ENCODE peak calls at places on chromosomes 13 and 19, in nine cellular contexts. One of them, this sample, is unnamed.

GRCh38 chr19:18488838-18489626 is 32.8 kb downstream of the ELL start:
- DNase-seq in MCF 10A: peak; percentile 33
- DNase-seq in left colon: peak; percentile 55
- DNase-seq in astrocyte of the cerebellum: no peak
- DNase-seq in nephron progenitor cell: peak; percentile 70
- DNase-seq in activated CD8-positive, alpha-beta memory T cell treated with anti-CD3 and anti-CD28 coated beads for 4 hours: no peak
- DNase-seq in cardiac fibroblast: no peak
- DNase-seq in T-helper 17 cell: no peak
- DNase-seq in M059J: no peak
- DNase-seq in this sample: no peak

GRCh38 chr13:59424661-59425060 is 739.1 kb downstream of the DIAPH3 start:
- DNase-seq in M059J: peak; percentile 44
- DNase-seq in cardiac fibroblast: peak; percentile 88
- DNase-seq in T-helper 17 cell: no peak
- DNase-seq in left colon: no peak
- DNase-seq in astrocyte of the cerebellum: no peak
- DNase-seq in MCF 10A: no peak
- DNase-seq in activated CD8-positive, alpha-beta memory T cell treated with anti-CD3 and anti-CD28 coated beads for 4 hours: no peak
- DNase-seq in nephron progenitor cell: no peak
- DNase-seq in this sample: no peak

GRCh38 chr19:42360787-42361544 is 29.1 kb downstream of the CNFN start:
- DNase-seq in left colon: no peak
- DNase-seq in MCF 10A: no peak
- DNase-seq in cardiac fibroblast: no peak
- DNase-seq in T-helper 17 cell: no peak
- DNase-seq in astrocyte of the cerebellum: no peak
- DNase-seq in nephron progenitor cell: peak; percentile 29
- DNase-seq in M059J: no peak
- DNase-seq in activated CD8-positive, alpha-beta memory T cell treated with anti-CD3 and anti-CD28 coated beads for 4 hours: no peak
- DNase-seq in this sample: no peak

GRCh38 chr13:50421457-50422130 is 406.4 kb downstream of the KCNRG start:
- DNase-seq in astrocyte of the cerebellum: no peak
- DNase-seq in T-helper 17 cell: no peak
- DNase-seq in M059J: peak; percentile 85
- DNase-seq in MCF 10A: peak; percentile 59
- DNase-seq in activated CD8-positive, alpha-beta memory T cell treated with anti-CD3 and anti-CD28 coated beads for 4 hours: no peak
- DNase-seq in left colon: no peak
- DNase-seq in cardiac fibroblast: peak; percentile 56
- DNase-seq in nephron progenitor cell: no peak
- DNase-seq in this sample: no peak

GRCh38 chr13:112761701-112762689 is 72.2 kb downstream of the ATP11A start:
- DNase-seq in cardiac fibroblast: peak; percentile 47
- DNase-seq in activated CD8-positive, alpha-beta memory T cell treated with anti-CD3 and anti-CD28 coated beads for 4 hours: no peak
- DNase-seq in T-helper 17 cell: no peak
- DNase-seq in nephron progenitor cell: no peak
- DNase-seq in left colon: no peak
- DNase-seq in MCF 10A: no peak
- DNase-seq in astrocyte of the cerebellum: no peak
- DNase-seq in M059J: no peak
- DNase-seq in this sample: peak; percentile 51

GRCh38 chr19:10568444-10568825 is 344 bp downstream of the CDKN2D start:
- DNase-seq in MCF 10A: peak; percentile 37
- DNase-seq in M059J: peak; percentile 43
- DNase-seq in left colon: peak; percentile 72
- DNase-seq in cardiac fibroblast: no peak
- DNase-seq in astrocyte of the cerebellum: no peak
- DNase-seq in T-helper 17 cell: no peak
- DNase-seq in activated CD8-positive, alpha-beta memory T cell treated with anti-CD3 and anti-CD28 coated beads for 4 hours: no peak
- DNase-seq in nephron progenitor cell: no peak
- DNase-seq in this sample: no peak

GRCh38 chr19:18128044-18128443 is 24.9 kb upstream of the PIK3R2 start:
- DNase-seq in astrocyte of the cerebellum: no peak
- DNase-seq in MCF 10A: no peak
- DNase-seq in activated CD8-positive, alpha-beta memory T cell treated with anti-CD3 and anti-CD28 coated beads for 4 hours: no peak
- DNase-seq in nephron progenitor cell: no peak
- DNase-seq in T-helper 17 cell: no peak
- DNase-seq in left colon: no peak
- DNase-seq in cardiac fibroblast: peak; percentile 46
- DNase-seq in M059J: peak; percentile 55
- DNase-seq in this sample: no peak

GRCh38 chr19:56071151-56071550 is 49.9 kb downstream of the ZNF787 start:
- DNase-seq in astrocyte of the cerebellum: no peak
- DNase-seq in M059J: no peak
- DNase-seq in cardiac fibroblast: peak; percentile 21
- DNase-seq in MCF 10A: peak; percentile 25
- DNase-seq in T-helper 17 cell: no peak
- DNase-seq in left colon: no peak
- DNase-seq in nephron progenitor cell: no peak
- DNase-seq in activated CD8-positive, alpha-beta memory T cell treated with anti-CD3 and anti-CD28 coated beads for 4 hours: no peak
- DNase-seq in this sample: no peak

GRCh38 chr13:59658027-59658735 is 505.5 kb downstream of the DIAPH3 start:
- DNase-seq in activated CD8-positive, alpha-beta memory T cell treated with anti-CD3 and anti-CD28 coated beads for 4 hours: no peak
- DNase-seq in nephron progenitor cell: no peak
- DNase-seq in astrocyte of the cerebellum: no peak
- DNase-seq in left colon: no peak
- DNase-seq in MCF 10A: no peak
- DNase-seq in T-helper 17 cell: no peak
- DNase-seq in cardiac fibroblast: no peak
- DNase-seq in M059J: no peak
- DNase-seq in this sample: no peak

GRCh38 chr19:42207767-42208259 is 9.7 kb downstream of the DEDD2 start:
- DNase-seq in activated CD8-positive, alpha-beta memory T cell treated with anti-CD3 and anti-CD28 coated beads for 4 hours: no peak
- DNase-seq in T-helper 17 cell: peak; percentile 32
- DNase-seq in left colon: no peak
- DNase-seq in nephron progenitor cell: no peak
- DNase-seq in MCF 10A: peak; percentile 81
- DNase-seq in M059J: peak; percentile 92
- DNase-seq in astrocyte of the cerebellum: peak; percentile 26
- DNase-seq in cardiac fibroblast: peak; percentile 84
- DNase-seq in this sample: peak; percentile 90

GRCh38 chr13:51831519-51831918 is 13.5 kb downstream of the TMEM272 start:
- DNase-seq in cardiac fibroblast: no peak
- DNase-seq in M059J: no peak
- DNase-seq in nephron progenitor cell: no peak
- DNase-seq in activated CD8-positive, alpha-beta memory T cell treated with anti-CD3 and anti-CD28 coated beads for 4 hours: no peak
- DNase-seq in left colon: no peak
- DNase-seq in MCF 10A: no peak
- DNase-seq in astrocyte of the cerebellum: no peak
- DNase-seq in T-helper 17 cell: no peak
- DNase-seq in this sample: no peak

GRCh38 chr19:34468400-34468799 is 13.2 kb upstream of the WTIP start:
- DNase-seq in activated CD8-positive, alpha-beta memory T cell treated with anti-CD3 and anti-CD28 coated beads for 4 hours: no peak
- DNase-seq in M059J: no peak
- DNase-seq in cardiac fibroblast: peak; percentile 53
- DNase-seq in nephron progenitor cell: no peak
- DNase-seq in T-helper 17 cell: no peak
- DNase-seq in MCF 10A: no peak
- DNase-seq in left colon: no peak
- DNase-seq in astrocyte of the cerebellum: no peak
- DNase-seq in this sample: no peak

GRCh38 chr19:39937094-39937493 is 2.7 kb upstream of the FCGBP start:
- DNase-seq in MCF 10A: no peak
- DNase-seq in cardiac fibroblast: no peak
- DNase-seq in M059J: no peak
- DNase-seq in T-helper 17 cell: no peak
- DNase-seq in activated CD8-positive, alpha-beta memory T cell treated with anti-CD3 and anti-CD28 coated beads for 4 hours: peak; percentile 20
- DNase-seq in left colon: peak; percentile 24
- DNase-seq in astrocyte of the cerebellum: no peak
- DNase-seq in nephron progenitor cell: no peak
- DNase-seq in this sample: no peak

GRCh38 chr19:55172741-55173140 is 6.3 kb upstream of the DNAAF3 start:
- DNase-seq in M059J: peak; percentile 54
- DNase-seq in left colon: no peak
- DNase-seq in MCF 10A: no peak
- DNase-seq in cardiac fibroblast: peak; percentile 49
- DNase-seq in T-helper 17 cell: no peak
- DNase-seq in astrocyte of the cerebellum: no peak
- DNase-seq in activated CD8-positive, alpha-beta memory T cell treated with anti-CD3 and anti-CD28 coated beads for 4 hours: no peak
- DNase-seq in nephron progenitor cell: no peak
- DNase-seq in this sample: peak; percentile 80

GRCh38 chr19:33914599-33914998 is 117.9 kb downstream of the KCTD15 start:
- DNase-seq in cardiac fibroblast: no peak
- DNase-seq in left colon: no peak
- DNase-seq in T-helper 17 cell: no peak
- DNase-seq in astrocyte of the cerebellum: no peak
- DNase-seq in activated CD8-positive, alpha-beta memory T cell treated with anti-CD3 and anti-CD28 coated beads for 4 hours: no peak
- DNase-seq in nephron progenitor cell: no peak
- DNase-seq in M059J: no peak
- DNase-seq in MCF 10A: no peak
- DNase-seq in this sample: no peak

GRCh38 chr19:18205180-18205915 is 1.5 kb upstream of the RAB3A start:
- DNase-seq in MCF 10A: peak; percentile 51
- DNase-seq in activated CD8-positive, alpha-beta memory T cell treated with anti-CD3 and anti-CD28 coated beads for 4 hours: peak; percentile 24
- DNase-seq in astrocyte of the cerebellum: peak; percentile 16
- DNase-seq in nephron progenitor cell: peak; percentile 63
- DNase-seq in left colon: peak; percentile 86
- DNase-seq in M059J: peak; percentile 72
- DNase-seq in T-helper 17 cell: peak; percentile 21
- DNase-seq in cardiac fibroblast: peak; percentile 76
- DNase-seq in this sample: peak; percentile 78

GRCh38 chr19:58279042-58279924 is 528 bp downstream of the ZNF8 start:
- DNase-seq in T-helper 17 cell: peak; percentile 18
- DNase-seq in left colon: peak; percentile 79
- DNase-seq in activated CD8-positive, alpha-beta memory T cell treated with anti-CD3 and anti-CD28 coated beads for 4 hours: no peak
- DNase-seq in astrocyte of the cerebellum: no peak
- DNase-seq in M059J: peak; percentile 63
- DNase-seq in cardiac fibroblast: peak; percentile 49
- DNase-seq in MCF 10A: peak; percentile 58
- DNase-seq in nephron progenitor cell: peak; percentile 77
- DNase-seq in this sample: peak; percentile 82

GRCh38 chr19:36125557-36125956 is 10.3 kb downstream of the TBCB start:
- DNase-seq in astrocyte of the cerebellum: no peak
- DNase-seq in T-helper 17 cell: no peak
- DNase-seq in nephron progenitor cell: no peak
- DNase-seq in cardiac fibroblast: no peak
- DNase-seq in activated CD8-positive, alpha-beta memory T cell treated with anti-CD3 and anti-CD28 coated beads for 4 hours: no peak
- DNase-seq in M059J: no peak
- DNase-seq in MCF 10A: no peak
- DNase-seq in left colon: no peak
- DNase-seq in this sample: no peak

GRCh38 chr13:43918636-43919035 is 38.9 kb downstream of the LACC1 start:
- DNase-seq in nephron progenitor cell: no peak
- DNase-seq in MCF 10A: no peak
- DNase-seq in M059J: no peak
- DNase-seq in astrocyte of the cerebellum: no peak
- DNase-seq in activated CD8-positive, alpha-beta memory T cell treated with anti-CD3 and anti-CD28 coated beads for 4 hours: no peak
- DNase-seq in left colon: no peak
- DNase-seq in cardiac fibroblast: no peak
- DNase-seq in T-helper 17 cell: no peak
- DNase-seq in this sample: no peak

GRCh38 chr13:26186995-26187394 is 35.1 kb downstream of the RNF6 start:
- DNase-seq in left colon: peak; percentile 25
- DNase-seq in M059J: no peak
- DNase-seq in activated CD8-positive, alpha-beta memory T cell treated with anti-CD3 and anti-CD28 coated beads for 4 hours: no peak
- DNase-seq in MCF 10A: peak; percentile 6
- DNase-seq in cardiac fibroblast: no peak
- DNase-seq in astrocyte of the cerebellum: no peak
- DNase-seq in nephron progenitor cell: no peak
- DNase-seq in T-helper 17 cell: no peak
- DNase-seq in this sample: no peak

GRCh38 chr13:113399755-113400149 is 35.8 kb upstream of the GRTP1 start:
- DNase-seq in T-helper 17 cell: no peak
- DNase-seq in nephron progenitor cell: no peak
- DNase-seq in cardiac fibroblast: no peak
- DNase-seq in M059J: no peak
- DNase-seq in MCF 10A: no peak
- DNase-seq in activated CD8-positive, alpha-beta memory T cell treated with anti-CD3 and anti-CD28 coated beads for 4 hours: no peak
- DNase-seq in left colon: no peak
- DNase-seq in astrocyte of the cerebellum: no peak
- DNase-seq in this sample: no peak

GRCh38 chr19:35347930-35348298 is 212 bp downstream of the FFAR1 start:
- DNase-seq in activated CD8-positive, alpha-beta memory T cell treated with anti-CD3 and anti-CD28 coated beads for 4 hours: no peak
- DNase-seq in M059J: no peak
- DNase-seq in left colon: no peak
- DNase-seq in cardiac fibroblast: no peak
- DNase-seq in nephron progenitor cell: no peak
- DNase-seq in astrocyte of the cerebellum: no peak
- DNase-seq in MCF 10A: no peak
- DNase-seq in T-helper 17 cell: no peak
- DNase-seq in this sample: no peak

GRCh38 chr13:36965767-36966166 is 33.4 kb downstream of the ALG5 start:
- DNase-seq in T-helper 17 cell: no peak
- DNase-seq in activated CD8-positive, alpha-beta memory T cell treated with anti-CD3 and anti-CD28 coated beads for 4 hours: no peak
- DNase-seq in left colon: no peak
- DNase-seq in astrocyte of the cerebellum: peak; percentile 16
- DNase-seq in cardiac fibroblast: peak; percentile 92
- DNase-seq in nephron progenitor cell: no peak
- DNase-seq in M059J: peak; percentile 82
- DNase-seq in MCF 10A: peak; percentile 84
- DNase-seq in this sample: peak; percentile 56

GRCh38 chr13:84917252-84917878 is 881.9 kb downstream of the SLITRK6 start:
- DNase-seq in M059J: peak; percentile 18
- DNase-seq in T-helper 17 cell: no peak
- DNase-seq in MCF 10A: peak; percentile 40
- DNase-seq in cardiac fibroblast: peak; percentile 17
- DNase-seq in nephron progenitor cell: no peak
- DNase-seq in activated CD8-positive, alpha-beta memory T cell treated with anti-CD3 and anti-CD28 coated beads for 4 hours: no peak
- DNase-seq in astrocyte of the cerebellum: peak; percentile 4
- DNase-seq in left colon: no peak
- DNase-seq in this sample: peak; percentile 12

GRCh38 chr19:57887195-57887941 is 1.5 kb downstream of the ZNF814 start:
- DNase-seq in T-helper 17 cell: no peak
- DNase-seq in astrocyte of the cerebellum: no peak
- DNase-seq in activated CD8-positive, alpha-beta memory T cell treated with anti-CD3 and anti-CD28 coated beads for 4 hours: no peak
- DNase-seq in cardiac fibroblast: peak; percentile 11
- DNase-seq in MCF 10A: no peak
- DNase-seq in nephron progenitor cell: no peak
- DNase-seq in left colon: no peak
- DNase-seq in M059J: no peak
- DNase-seq in this sample: no peak